ENCODE peak calls at places on chromosomes 7 and 10, in seven cellular contexts. One of them, this sample, is unnamed.

GRCh38 chr7:39458346-39458745 is 107.9 kb upstream of the YAE1 start:
- DNase-seq in B cell: no peak
- DNase-seq in activated T-helper 1 cell treated with anti-CD3 and anti-CD28 coated beads, Interleukin-12 subunit alpha, Interleukin-12 subunit beta, Interleukin-2, Interleukin-4 antibody, amounts not matched to agents 30 ng/mL and 10 ng/mL and 1 ng/mL, durations not matched to agents 14 hours and 24 hours and 36 hours: no peak
- DNase-seq in RCC 7860: no peak
- DNase-seq in hippocampal formation: no peak
- DNase-seq in iris pigment epithelial cell: peak
- DNase-seq in dermis blood vessel endothelial cell: no peak
- DNase-seq in this sample: no peak

GRCh38 chr10:7592627-7593026 is 74.1 kb downstream of the ITIH5 start:
- DNase-seq in B cell: no peak
- DNase-seq in activated T-helper 1 cell treated with anti-CD3 and anti-CD28 coated beads, Interleukin-12 subunit alpha, Interleukin-12 subunit beta, Interleukin-2, Interleukin-4 antibody, amounts not matched to agents 30 ng/mL and 10 ng/mL and 1 ng/mL, durations not matched to agents 14 hours and 24 hours and 36 hours: no peak
- DNase-seq in RCC 7860: no peak
- DNase-seq in hippocampal formation: no peak
- DNase-seq in iris pigment epithelial cell: no peak
- DNase-seq in dermis blood vessel endothelial cell: no peak
- DNase-seq in this sample: no peak

GRCh38 chr10:71351628-71352319 is 32.7 kb downstream of the SLC29A3 start:
- DNase-seq in B cell: no peak
- DNase-seq in activated T-helper 1 cell treated with anti-CD3 and anti-CD28 coated beads, Interleukin-12 subunit alpha, Interleukin-12 subunit beta, Interleukin-2, Interleukin-4 antibody, amounts not matched to agents 30 ng/mL and 10 ng/mL and 1 ng/mL, durations not matched to agents 14 hours and 24 hours and 36 hours: no peak
- DNase-seq in RCC 7860: no peak
- DNase-seq in hippocampal formation: no peak
- DNase-seq in iris pigment epithelial cell: no peak
- DNase-seq in dermis blood vessel endothelial cell: no peak
- DNase-seq in this sample: no peak

GRCh38 chr10:69742356-69742695 is 59.4 kb upstream of the COL13A1 start:
- DNase-seq in B cell: no peak
- DNase-seq in activated T-helper 1 cell treated with anti-CD3 and anti-CD28 coated beads, Interleukin-12 subunit alpha, Interleukin-12 subunit beta, Interleukin-2, Interleukin-4 antibody, amounts not matched to agents 30 ng/mL and 10 ng/mL and 1 ng/mL, durations not matched to agents 14 hours and 24 hours and 36 hours: no peak
- DNase-seq in RCC 7860: no peak
- DNase-seq in hippocampal formation: no peak
- DNase-seq in iris pigment epithelial cell: peak
- DNase-seq in dermis blood vessel endothelial cell: no peak
- DNase-seq in this sample: no peak

GRCh38 chr10:58280982-58281752 is 12.2 kb downstream of the CISD1 start:
- DNase-seq in B cell: no peak
- DNase-seq in activated T-helper 1 cell treated with anti-CD3 and anti-CD28 coated beads, Interleukin-12 subunit alpha, Interleukin-12 subunit beta, Interleukin-2, Interleukin-4 antibody, amounts not matched to agents 30 ng/mL and 10 ng/mL and 1 ng/mL, durations not matched to agents 14 hours and 24 hours and 36 hours: no peak
- DNase-seq in RCC 7860: no peak
- DNase-seq in hippocampal formation: no peak
- DNase-seq in iris pigment epithelial cell: peak
- DNase-seq in dermis blood vessel endothelial cell: peak
- DNase-seq in this sample: no peak

GRCh38 chr10:114401195-114401741 is 3.0 kb downstream of the AFAP1L2 start:
- DNase-seq in B cell: no peak
- DNase-seq in activated T-helper 1 cell treated with anti-CD3 and anti-CD28 coated beads, Interleukin-12 subunit alpha, Interleukin-12 subunit beta, Interleukin-2, Interleukin-4 antibody, amounts not matched to agents 30 ng/mL and 10 ng/mL and 1 ng/mL, durations not matched to agents 14 hours and 24 hours and 36 hours: no peak
- DNase-seq in RCC 7860: peak
- DNase-seq in hippocampal formation: peak
- DNase-seq in iris pigment epithelial cell: no peak
- DNase-seq in dermis blood vessel endothelial cell: no peak
- DNase-seq in this sample: no peak

GRCh38 chr7:128104109-128104742 is 73.0 kb upstream of the LRRC4 start:
- DNase-seq in B cell: peak
- DNase-seq in activated T-helper 1 cell treated with anti-CD3 and anti-CD28 coated beads, Interleukin-12 subunit alpha, Interleukin-12 subunit beta, Interleukin-2, Interleukin-4 antibody, amounts not matched to agents 30 ng/mL and 10 ng/mL and 1 ng/mL, durations not matched to agents 14 hours and 24 hours and 36 hours: no peak
- DNase-seq in RCC 7860: no peak
- DNase-seq in hippocampal formation: no peak
- DNase-seq in iris pigment epithelial cell: no peak
- DNase-seq in dermis blood vessel endothelial cell: peak
- DNase-seq in this sample: peak

GRCh38 chr10:3766046-3766761 is 18.8 kb downstream of the KLF6 start:
- DNase-seq in B cell: no peak
- DNase-seq in activated T-helper 1 cell treated with anti-CD3 and anti-CD28 coated beads, Interleukin-12 subunit alpha, Interleukin-12 subunit beta, Interleukin-2, Interleukin-4 antibody, amounts not matched to agents 30 ng/mL and 10 ng/mL and 1 ng/mL, durations not matched to agents 14 hours and 24 hours and 36 hours: no peak
- DNase-seq in RCC 7860: peak
- DNase-seq in hippocampal formation: no peak
- DNase-seq in iris pigment epithelial cell: no peak
- DNase-seq in dermis blood vessel endothelial cell: peak
- DNase-seq in this sample: no peak

GRCh38 chr7:124072603-124073324 is 39.9 kb upstream of the TMEM229A start:
- DNase-seq in B cell: no peak
- DNase-seq in activated T-helper 1 cell treated with anti-CD3 and anti-CD28 coated beads, Interleukin-12 subunit alpha, Interleukin-12 subunit beta, Interleukin-2, Interleukin-4 antibody, amounts not matched to agents 30 ng/mL and 10 ng/mL and 1 ng/mL, durations not matched to agents 14 hours and 24 hours and 36 hours: no peak
- DNase-seq in RCC 7860: peak
- DNase-seq in hippocampal formation: no peak
- DNase-seq in iris pigment epithelial cell: peak
- DNase-seq in dermis blood vessel endothelial cell: peak
- DNase-seq in this sample: no peak

GRCh38 chr10:72069751-72070501 is 18.4 kb downstream of the SPOCK2 start:
- DNase-seq in B cell: no peak
- DNase-seq in activated T-helper 1 cell treated with anti-CD3 and anti-CD28 coated beads, Interleukin-12 subunit alpha, Interleukin-12 subunit beta, Interleukin-2, Interleukin-4 antibody, amounts not matched to agents 30 ng/mL and 10 ng/mL and 1 ng/mL, durations not matched to agents 14 hours and 24 hours and 36 hours: no peak
- DNase-seq in RCC 7860: no peak
- DNase-seq in hippocampal formation: no peak
- DNase-seq in iris pigment epithelial cell: no peak
- DNase-seq in dermis blood vessel endothelial cell: peak
- DNase-seq in this sample: no peak

GRCh38 chr7:82141427-82141826 is 302.1 kb downstream of the CACNA2D1 start:
- DNase-seq in B cell: no peak
- DNase-seq in activated T-helper 1 cell treated with anti-CD3 and anti-CD28 coated beads, Interleukin-12 subunit alpha, Interleukin-12 subunit beta, Interleukin-2, Interleukin-4 antibody, amounts not matched to agents 30 ng/mL and 10 ng/mL and 1 ng/mL, durations not matched to agents 14 hours and 24 hours and 36 hours: no peak
- DNase-seq in RCC 7860: no peak
- DNase-seq in hippocampal formation: no peak
- DNase-seq in iris pigment epithelial cell: peak
- DNase-seq in dermis blood vessel endothelial cell: no peak
- DNase-seq in this sample: no peak

GRCh38 chr7:139105037-139105382 is 4.5 kb downstream of the ZC3HAV1 start:
- DNase-seq in B cell: peak
- DNase-seq in activated T-helper 1 cell treated with anti-CD3 and anti-CD28 coated beads, Interleukin-12 subunit alpha, Interleukin-12 subunit beta, Interleukin-2, Interleukin-4 antibody, amounts not matched to agents 30 ng/mL and 10 ng/mL and 1 ng/mL, durations not matched to agents 14 hours and 24 hours and 36 hours: no peak
- DNase-seq in RCC 7860: peak
- DNase-seq in hippocampal formation: no peak
- DNase-seq in iris pigment epithelial cell: no peak
- DNase-seq in dermis blood vessel endothelial cell: no peak
- DNase-seq in this sample: no peak

GRCh38 chr10:98308602-98309365 is 40.8 kb upstream of the LOXL4 start:
- DNase-seq in B cell: no peak
- DNase-seq in activated T-helper 1 cell treated with anti-CD3 and anti-CD28 coated beads, Interleukin-12 subunit alpha, Interleukin-12 subunit beta, Interleukin-2, Interleukin-4 antibody, amounts not matched to agents 30 ng/mL and 10 ng/mL and 1 ng/mL, durations not matched to agents 14 hours and 24 hours and 36 hours: no peak
- DNase-seq in RCC 7860: no peak
- DNase-seq in hippocampal formation: no peak
- DNase-seq in iris pigment epithelial cell: no peak
- DNase-seq in dermis blood vessel endothelial cell: no peak
- DNase-seq in this sample: no peak

GRCh38 chr10:107476408-107476807 is 311.9 kb upstream of the SORCS1 start:
- DNase-seq in B cell: no peak
- DNase-seq in activated T-helper 1 cell treated with anti-CD3 and anti-CD28 coated beads, Interleukin-12 subunit alpha, Interleukin-12 subunit beta, Interleukin-2, Interleukin-4 antibody, amounts not matched to agents 30 ng/mL and 10 ng/mL and 1 ng/mL, durations not matched to agents 14 hours and 24 hours and 36 hours: no peak
- DNase-seq in RCC 7860: no peak
- DNase-seq in hippocampal formation: no peak
- DNase-seq in iris pigment epithelial cell: no peak
- DNase-seq in dermis blood vessel endothelial cell: no peak
- DNase-seq in this sample: no peak

GRCh38 chr7:90569368-90569767 is 26.8 kb upstream of the CDK14 start:
- DNase-seq in B cell: peak
- DNase-seq in activated T-helper 1 cell treated with anti-CD3 and anti-CD28 coated beads, Interleukin-12 subunit alpha, Interleukin-12 subunit beta, Interleukin-2, Interleukin-4 antibody, amounts not matched to agents 30 ng/mL and 10 ng/mL and 1 ng/mL, durations not matched to agents 14 hours and 24 hours and 36 hours: no peak
- DNase-seq in RCC 7860: no peak
- DNase-seq in hippocampal formation: no peak
- DNase-seq in iris pigment epithelial cell: no peak
- DNase-seq in dermis blood vessel endothelial cell: no peak
- DNase-seq in this sample: no peak

GRCh38 chr10:127880557-127880956 is 12.2 kb downstream of the CLRN3 start:
- DNase-seq in B cell: peak
- DNase-seq in activated T-helper 1 cell treated with anti-CD3 and anti-CD28 coated beads, Interleukin-12 subunit alpha, Interleukin-12 subunit beta, Interleukin-2, Interleukin-4 antibody, amounts not matched to agents 30 ng/mL and 10 ng/mL and 1 ng/mL, durations not matched to agents 14 hours and 24 hours and 36 hours: no peak
- DNase-seq in RCC 7860: no peak
- DNase-seq in hippocampal formation: peak
- DNase-seq in iris pigment epithelial cell: no peak
- DNase-seq in dermis blood vessel endothelial cell: peak
- DNase-seq in this sample: no peak

GRCh38 chr10:63429280-63429679 is 36.5 kb downstream of the JMJD1C start:
- DNase-seq in B cell: no peak
- DNase-seq in activated T-helper 1 cell treated with anti-CD3 and anti-CD28 coated beads, Interleukin-12 subunit alpha, Interleukin-12 subunit beta, Interleukin-2, Interleukin-4 antibody, amounts not matched to agents 30 ng/mL and 10 ng/mL and 1 ng/mL, durations not matched to agents 14 hours and 24 hours and 36 hours: no peak
- DNase-seq in RCC 7860: no peak
- DNase-seq in hippocampal formation: no peak
- DNase-seq in iris pigment epithelial cell: peak
- DNase-seq in dermis blood vessel endothelial cell: peak
- DNase-seq in this sample: no peak

GRCh38 chr7:86598311-86598710 is 45.4 kb upstream of the GRM3 start:
- DNase-seq in B cell: no peak
- DNase-seq in activated T-helper 1 cell treated with anti-CD3 and anti-CD28 coated beads, Interleukin-12 subunit alpha, Interleukin-12 subunit beta, Interleukin-2, Interleukin-4 antibody, amounts not matched to agents 30 ng/mL and 10 ng/mL and 1 ng/mL, durations not matched to agents 14 hours and 24 hours and 36 hours: no peak
- DNase-seq in RCC 7860: no peak
- DNase-seq in hippocampal formation: no peak
- DNase-seq in iris pigment epithelial cell: no peak
- DNase-seq in dermis blood vessel endothelial cell: no peak
- DNase-seq in this sample: no peak

GRCh38 chr7:116273283-116273917 is 63.1 kb downstream of the TES start:
- DNase-seq in B cell: no peak
- DNase-seq in activated T-helper 1 cell treated with anti-CD3 and anti-CD28 coated beads, Interleukin-12 subunit alpha, Interleukin-12 subunit beta, Interleukin-2, Interleukin-4 antibody, amounts not matched to agents 30 ng/mL and 10 ng/mL and 1 ng/mL, durations not matched to agents 14 hours and 24 hours and 36 hours: no peak
- DNase-seq in RCC 7860: no peak
- DNase-seq in hippocampal formation: no peak
- DNase-seq in iris pigment epithelial cell: no peak
- DNase-seq in dermis blood vessel endothelial cell: no peak
- DNase-seq in this sample: no peak

GRCh38 chr7:45582868-45583277 is 8.7 kb downstream of the ADCY1 start:
- DNase-seq in B cell: no peak
- DNase-seq in activated T-helper 1 cell treated with anti-CD3 and anti-CD28 coated beads, Interleukin-12 subunit alpha, Interleukin-12 subunit beta, Interleukin-2, Interleukin-4 antibody, amounts not matched to agents 30 ng/mL and 10 ng/mL and 1 ng/mL, durations not matched to agents 14 hours and 24 hours and 36 hours: no peak
- DNase-seq in RCC 7860: no peak
- DNase-seq in hippocampal formation: no peak
- DNase-seq in iris pigment epithelial cell: no peak
- DNase-seq in dermis blood vessel endothelial cell: no peak
- DNase-seq in this sample: no peak

GRCh38 chr7:112995091-112995824 is 91.4 kb downstream of the GPR85 start:
- DNase-seq in B cell: no peak
- DNase-seq in activated T-helper 1 cell treated with anti-CD3 and anti-CD28 coated beads, Interleukin-12 subunit alpha, Interleukin-12 subunit beta, Interleukin-2, Interleukin-4 antibody, amounts not matched to agents 30 ng/mL and 10 ng/mL and 1 ng/mL, durations not matched to agents 14 hours and 24 hours and 36 hours: no peak
- DNase-seq in RCC 7860: peak
- DNase-seq in hippocampal formation: no peak
- DNase-seq in iris pigment epithelial cell: peak
- DNase-seq in dermis blood vessel endothelial cell: no peak
- DNase-seq in this sample: no peak

GRCh38 chr10:118310822-118311221 is 31.3 kb downstream of the FAM204A start:
- DNase-seq in B cell: no peak
- DNase-seq in activated T-helper 1 cell treated with anti-CD3 and anti-CD28 coated beads, Interleukin-12 subunit alpha, Interleukin-12 subunit beta, Interleukin-2, Interleukin-4 antibody, amounts not matched to agents 30 ng/mL and 10 ng/mL and 1 ng/mL, durations not matched to agents 14 hours and 24 hours and 36 hours: no peak
- DNase-seq in RCC 7860: no peak
- DNase-seq in hippocampal formation: no peak
- DNase-seq in iris pigment epithelial cell: peak
- DNase-seq in dermis blood vessel endothelial cell: no peak
- DNase-seq in this sample: no peak

GRCh38 chr7:27739301-27739913 is 555 bp upstream of the TAX1BP1 start:
- DNase-seq in B cell: no peak
- DNase-seq in activated T-helper 1 cell treated with anti-CD3 and anti-CD28 coated beads, Interleukin-12 subunit alpha, Interleukin-12 subunit beta, Interleukin-2, Interleukin-4 antibody, amounts not matched to agents 30 ng/mL and 10 ng/mL and 1 ng/mL, durations not matched to agents 14 hours and 24 hours and 36 hours: no peak
- DNase-seq in RCC 7860: no peak
- DNase-seq in hippocampal formation: no peak
- DNase-seq in iris pigment epithelial cell: no peak
- DNase-seq in dermis blood vessel endothelial cell: no peak
- DNase-seq in this sample: no peak

GRCh38 chr10:29828978-29829377 is 194.2 kb upstream of the SVIL start:
- DNase-seq in B cell: no peak
- DNase-seq in activated T-helper 1 cell treated with anti-CD3 and anti-CD28 coated beads, Interleukin-12 subunit alpha, Interleukin-12 subunit beta, Interleukin-2, Interleukin-4 antibody, amounts not matched to agents 30 ng/mL and 10 ng/mL and 1 ng/mL, durations not matched to agents 14 hours and 24 hours and 36 hours: peak
- DNase-seq in RCC 7860: no peak
- DNase-seq in hippocampal formation: no peak
- DNase-seq in iris pigment epithelial cell: no peak
- DNase-seq in dermis blood vessel endothelial cell: peak
- DNase-seq in this sample: no peak

GRCh38 chr10:65544756-65545155 is 1381.1 kb upstream of the LRRTM3 start:
- DNase-seq in B cell: no peak
- DNase-seq in activated T-helper 1 cell treated with anti-CD3 and anti-CD28 coated beads, Interleukin-12 subunit alpha, Interleukin-12 subunit beta, Interleukin-2, Interleukin-4 antibody, amounts not matched to agents 30 ng/mL and 10 ng/mL and 1 ng/mL, durations not matched to agents 14 hours and 24 hours and 36 hours: no peak
- DNase-seq in RCC 7860: no peak
- DNase-seq in hippocampal formation: no peak
- DNase-seq in iris pigment epithelial cell: no peak
- DNase-seq in dermis blood vessel endothelial cell: no peak
- DNase-seq in this sample: no peak

GRCh38 chr10:119701861-119702260 is 24.0 kb upstream of the INPP5F start:
- DNase-seq in B cell: no peak
- DNase-seq in activated T-helper 1 cell treated with anti-CD3 and anti-CD28 coated beads, Interleukin-12 subunit alpha, Interleukin-12 subunit beta, Interleukin-2, Interleukin-4 antibody, amounts not matched to agents 30 ng/mL and 10 ng/mL and 1 ng/mL, durations not matched to agents 14 hours and 24 hours and 36 hours: no peak
- DNase-seq in RCC 7860: no peak
- DNase-seq in hippocampal formation: no peak
- DNase-seq in iris pigment epithelial cell: peak
- DNase-seq in dermis blood vessel endothelial cell: peak
- DNase-seq in this sample: no peak

GRCh38 chr10:1413823-1414222 is 323.5 kb downstream of the ADARB2 start:
- DNase-seq in B cell: no peak
- DNase-seq in activated T-helper 1 cell treated with anti-CD3 and anti-CD28 coated beads, Interleukin-12 subunit alpha, Interleukin-12 subunit beta, Interleukin-2, Interleukin-4 antibody, amounts not matched to agents 30 ng/mL and 10 ng/mL and 1 ng/mL, durations not matched to agents 14 hours and 24 hours and 36 hours: no peak
- DNase-seq in RCC 7860: no peak
- DNase-seq in hippocampal formation: no peak
- DNase-seq in iris pigment epithelial cell: no peak
- DNase-seq in dermis blood vessel endothelial cell: no peak
- DNase-seq in this sample: no peak

GRCh38 chr10:31242902-31243301 is 76.1 kb upstream of the ZEB1 start:
- DNase-seq in B cell: no peak
- DNase-seq in activated T-helper 1 cell treated with anti-CD3 and anti-CD28 coated beads, Interleukin-12 subunit alpha, Interleukin-12 subunit beta, Interleukin-2, Interleukin-4 antibody, amounts not matched to agents 30 ng/mL and 10 ng/mL and 1 ng/mL, durations not matched to agents 14 hours and 24 hours and 36 hours: no peak
- DNase-seq in RCC 7860: peak
- DNase-seq in hippocampal formation: no peak
- DNase-seq in iris pigment epithelial cell: peak
- DNase-seq in dermis blood vessel endothelial cell: peak
- DNase-seq in this sample: peak

GRCh38 chr10:5283305-5284158 is 81.2 kb upstream of the UCN3 start:
- DNase-seq in B cell: peak
- DNase-seq in activated T-helper 1 cell treated with anti-CD3 and anti-CD28 coated beads, Interleukin-12 subunit alpha, Interleukin-12 subunit beta, Interleukin-2, Interleukin-4 antibody, amounts not matched to agents 30 ng/mL and 10 ng/mL and 1 ng/mL, durations not matched to agents 14 hours and 24 hours and 36 hours: peak
- DNase-seq in RCC 7860: no peak
- DNase-seq in hippocampal formation: peak
- DNase-seq in iris pigment epithelial cell: peak
- DNase-seq in dermis blood vessel endothelial cell: peak
- DNase-seq in this sample: peak